ENCODE peak calls at places on chromosomes 11 and 22, in ten cellular contexts. L is endodermal cell; K is DND-41; H is epithelial cell of esophagus; Z is psoas muscle; N is pancreas; A is fibroblast of pulmonary artery; M is CD4-positive, alpha-beta T cell; V is bronchial epithelial cell; J is omental fat pad. Q is an unnamed sample.

GRCh38 chr11:76796511-76797203 is 13.5 kb downstream of the TSKU start:
- DNase-seq in Z (no peak), H (no peak), N (no peak), V (no peak), K (no peak), A (no peak), L (peak), J (no peak), M (no peak), Q (peak)

GRCh38 chr11:80841716-80842115 is 1400.9 kb upstream of the TENM4 start:
- DNase-seq in J (no peak), N (no peak), M (no peak), H (peak), A (peak), Z (no peak), K (no peak), V (peak), L (no peak), Q (no peak)

GRCh38 chr11:115257286-115258077 is 246.7 kb downstream of the CADM1 start:
- DNase-seq in A (no peak), N (no peak), J (no peak), Z (no peak), K (no peak), L (peak), H (no peak), V (no peak), M (no peak), Q (no peak)

GRCh38 chr22:47419239-47419638 is 656.8 kb downstream of the TBC1D22A start:
- DNase-seq in M (no peak), J (no peak), A (no peak), N (no peak), L (no peak), Z (no peak), V (no peak), H (no peak), K (peak), Q (no peak)

GRCh38 chr11:8658210-8658968 is 24.1 kb downstream of the TRIM66 start:
- DNase-seq in J (no peak), M (no peak), N (no peak), Z (peak), A (no peak), K (no peak), L (no peak), V (no peak), H (no peak), Q (no peak)

GRCh38 chr11:7270233-7270760 is 18.6 kb downstream of the SYT9 start:
- DNase-seq in J (no peak), K (no peak), L (no peak), A (no peak), V (no peak), H (no peak), M (no peak), Z (no peak), N (no peak), Q (no peak)

GRCh38 chr22:25420925-25421904 is 143.3 kb upstream of the GRK3 start:
- DNase-seq in Z (no peak), M (no peak), H (no peak), A (no peak), J (no peak), L (peak), K (no peak), N (no peak), V (no peak), Q (no peak)

GRCh38 chr22:44622147-44622427 is 79.9 kb upstream of the PRR5 start:
- DNase-seq in J (no peak), K (peak), M (no peak), V (peak), N (no peak), Z (peak), A (no peak), L (peak), H (peak), Q (no peak)

DNA sequence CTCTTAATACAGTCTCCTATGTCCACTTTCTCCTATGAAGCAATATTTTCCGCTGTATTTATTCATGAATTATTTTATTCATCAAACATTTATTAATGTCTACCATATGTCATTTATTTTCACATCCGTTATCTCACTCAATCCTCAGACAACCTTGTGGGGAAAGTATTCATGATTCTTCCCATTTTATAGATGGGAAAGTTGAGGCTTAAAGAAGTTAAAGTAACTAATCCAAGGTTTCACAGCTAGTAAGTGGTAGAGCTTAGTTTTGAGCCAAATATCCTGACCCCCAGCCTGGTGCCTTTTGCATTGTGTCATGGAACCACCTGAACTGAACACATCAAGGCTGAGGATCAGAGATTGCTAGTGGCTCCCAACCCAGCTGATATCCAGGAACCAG is 66.6 kb downstream of the ISX start:
- DNase-seq in H (no peak), V (no peak), J (no peak), K (no peak), Z (no peak), A (no peak), L (no peak), N (no peak), M (no peak), Q (no peak)
- TF ChIP-seq CTCF in H (no peak), V (no peak), J (no peak), K (no peak), Z (no peak), A (no peak), L (no peak), N (no peak), M (no peak), Q (no peak)

GRCh38 chr11:85762226-85762625 is 48.7 kb downstream of the SYTL2 start:
- DNase-seq in J (no peak), L (no peak), K (no peak), Z (no peak), H (peak), M (no peak), V (peak), A (no peak), N (no peak), Q (no peak)

GRCh38 chr11:85766801-85767200 is 44.1 kb downstream of the SYTL2 start:
- DNase-seq in Z (no peak), V (no peak), L (no peak), H (no peak), M (no peak), A (no peak), N (no peak), K (no peak), J (no peak), Q (no peak)

GRCh38 chr11:85765835-85766234 is 45.1 kb downstream of the SYTL2 start:
- DNase-seq in Z (no peak), N (no peak), V (no peak), M (no peak), H (no peak), A (no peak), K (no peak), J (no peak), L (no peak), Q (no peak)

GRCh38 chr11:85767277-85767676 is 43.7 kb downstream of the SYTL2 start:
- DNase-seq in Z (no peak), A (no peak), V (no peak), H (no peak), L (no peak), M (no peak), N (no peak), K (no peak), J (no peak), Q (no peak)

GRCh38 chr11:85764796-85765195 is 46.1 kb downstream of the SYTL2 start:
- DNase-seq in J (no peak), V (no peak), Z (no peak), A (no peak), H (no peak), M (no peak), K (no peak), N (no peak), L (no peak), Q (no peak)
- TF ChIP-seq CTCF in J (no peak), V (no peak), Z (no peak), A (no peak), H (no peak), M (no peak), K (no peak), N (no peak), L (no peak), Q (no peak)

GRCh38 chr11:3906166-3906565 is 50.7 kb downstream of the STIM1 start:
- DNase-seq in Z (no peak), V (peak), A (no peak), H (peak), M (no peak), J (no peak), L (no peak), K (no peak), N (no peak), Q (no peak)

GRCh38 chr11:3904228-3904627 is 48.8 kb downstream of the STIM1 start:
- DNase-seq in K (no peak), V (no peak), L (no peak), J (no peak), Z (peak), H (peak), N (no peak), M (no peak), A (no peak), Q (no peak)

GRCh38 chr11:3905080-3905953 is 49.9 kb downstream of the STIM1 start:
- DNase-seq in L (no peak), H (peak), Z (no peak), M (peak), V (peak), K (no peak), J (no peak), A (peak), N (no peak), Q (no peak)

GRCh38 chr11:3909901-3910300 is 54.4 kb downstream of the STIM1 start:
- DNase-seq in L (no peak), J (no peak), H (no peak), V (no peak), A (no peak), K (no peak), N (no peak), M (no peak), Z (no peak), Q (no peak)

DNA sequence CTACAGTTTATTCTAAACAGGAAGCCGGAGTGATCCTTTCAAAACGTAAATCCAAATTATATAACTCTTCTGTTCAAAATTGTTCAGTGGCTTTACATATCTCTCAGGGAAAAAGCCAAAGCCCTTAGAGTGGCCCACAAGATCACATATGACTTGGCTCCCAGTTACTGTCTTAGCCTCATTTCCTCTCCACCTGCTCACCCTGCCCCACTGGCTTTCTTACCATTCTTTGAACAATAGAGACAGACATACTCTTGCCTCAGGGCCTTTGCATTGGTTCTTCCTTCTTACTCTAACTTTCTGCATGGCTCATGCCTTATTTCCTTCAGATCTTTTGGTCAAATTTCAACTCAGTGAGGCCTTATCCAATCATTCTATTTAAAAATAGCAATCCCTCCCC is 52.1 kb downstream of the STIM1 start:
- DNase-seq in A (no peak), J (no peak), N (no peak), L (no peak), M (no peak), K (peak), V (peak), Z (no peak), H (peak), Q (no peak)
- TF ChIP-seq CTCF in A (no peak), J (no peak), N (no peak), L (no peak), M (no peak), K (no peak), V (no peak), Z (no peak), H (no peak), Q (no peak)

GRCh38 chr11:68685656-68686380 is 1.5 kb downstream of the GAL start:
- DNase-seq in K (no peak), V (no peak), L (no peak), J (no peak), N (no peak), M (no peak), H (no peak), A (no peak), Z (no peak), Q (no peak)
- TF ChIP-seq CTCF in K (no peak), V (no peak), L (no peak), J (no peak), N (no peak), M (no peak), H (no peak), A (no peak), Z (no peak), Q (no peak)

GRCh38 chr22:24109649-24110048 is 71.6 kb upstream of the SUSD2 start:
- DNase-seq in L (no peak), M (no peak), K (no peak), Z (no peak), V (no peak), J (no peak), N (no peak), A (no peak), H (no peak), Q (no peak)

GRCh38 chr22:24106385-24107381 is 74.6 kb upstream of the SUSD2 start:
- DNase-seq in K (peak), L (no peak), N (no peak), V (no peak), J (no peak), H (no peak), Z (no peak), M (peak), A (no peak), Q (peak)

GRCh38 chr22:24105661-24106060 is 75.6 kb upstream of the SUSD2 start:
- DNase-seq in V (no peak), K (no peak), H (no peak), M (no peak), L (no peak), N (no peak), J (no peak), Z (no peak), A (no peak), Q (no peak)

GRCh38 chr22:24107668-24108067 is 73.6 kb upstream of the SUSD2 start:
- DNase-seq in J (peak), N (no peak), L (no peak), V (peak), A (peak), H (peak), K (no peak), M (no peak), Z (peak), Q (no peak)

DNA sequence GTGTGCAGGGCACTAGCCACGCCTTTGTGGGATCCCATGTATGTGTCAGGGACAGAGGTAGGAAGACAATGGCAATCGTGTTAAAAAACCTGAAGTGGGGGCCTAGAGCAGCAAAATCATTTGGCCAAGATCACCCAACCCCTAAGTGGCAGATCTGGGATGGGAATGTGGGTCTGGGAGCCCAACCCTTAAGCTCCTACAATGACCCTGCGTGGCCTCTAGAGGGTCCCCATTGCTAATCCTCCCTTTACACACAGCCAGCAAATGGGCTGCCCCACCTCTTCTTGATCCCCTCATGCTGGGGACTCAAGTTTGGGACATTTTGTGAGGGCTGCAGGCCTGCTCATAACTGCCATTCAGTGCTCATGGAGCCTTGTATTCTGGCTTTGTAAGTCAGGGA is 73.2 kb upstream of the SUSD2 start:
- DNase-seq in V (no peak), H (no peak), L (peak), K (no peak), M (no peak), Z (no peak), J (no peak), A (no peak), N (no peak), Q (no peak)
- TF ChIP-seq CTCF in V (no peak), H (no peak), L (peak), K (no peak), M (no peak), Z (no peak), J (no peak), A (no peak), N (no peak), Q (no peak)

GRCh38 chr11:1231396-1232327 is 8.8 kb downstream of the MUC5B start:
- DNase-seq in H (no peak), Z (peak), L (peak), J (no peak), M (no peak), K (no peak), V (no peak), N (peak), A (no peak), Q (no peak)

GRCh38 chr11:1230121-1230455 is 7.2 kb downstream of the MUC5B start:
- DNase-seq in N (no peak), Z (peak), J (no peak), L (peak), V (no peak), A (no peak), K (no peak), H (no peak), M (no peak), Q (no peak)

GRCh38 chr11:1229471-1230120 is 6.7 kb downstream of the MUC5B start:
- DNase-seq in K (no peak), V (no peak), M (no peak), N (peak), A (no peak), J (no peak), L (peak), H (no peak), Z (peak), Q (no peak)

GRCh38 chr11:1228921-1229451 is 6.1 kb downstream of the MUC5B start:
- DNase-seq in H (no peak), K (no peak), Z (peak), J (no peak), V (no peak), N (peak), A (no peak), M (no peak), L (peak), Q (no peak)

DNA sequence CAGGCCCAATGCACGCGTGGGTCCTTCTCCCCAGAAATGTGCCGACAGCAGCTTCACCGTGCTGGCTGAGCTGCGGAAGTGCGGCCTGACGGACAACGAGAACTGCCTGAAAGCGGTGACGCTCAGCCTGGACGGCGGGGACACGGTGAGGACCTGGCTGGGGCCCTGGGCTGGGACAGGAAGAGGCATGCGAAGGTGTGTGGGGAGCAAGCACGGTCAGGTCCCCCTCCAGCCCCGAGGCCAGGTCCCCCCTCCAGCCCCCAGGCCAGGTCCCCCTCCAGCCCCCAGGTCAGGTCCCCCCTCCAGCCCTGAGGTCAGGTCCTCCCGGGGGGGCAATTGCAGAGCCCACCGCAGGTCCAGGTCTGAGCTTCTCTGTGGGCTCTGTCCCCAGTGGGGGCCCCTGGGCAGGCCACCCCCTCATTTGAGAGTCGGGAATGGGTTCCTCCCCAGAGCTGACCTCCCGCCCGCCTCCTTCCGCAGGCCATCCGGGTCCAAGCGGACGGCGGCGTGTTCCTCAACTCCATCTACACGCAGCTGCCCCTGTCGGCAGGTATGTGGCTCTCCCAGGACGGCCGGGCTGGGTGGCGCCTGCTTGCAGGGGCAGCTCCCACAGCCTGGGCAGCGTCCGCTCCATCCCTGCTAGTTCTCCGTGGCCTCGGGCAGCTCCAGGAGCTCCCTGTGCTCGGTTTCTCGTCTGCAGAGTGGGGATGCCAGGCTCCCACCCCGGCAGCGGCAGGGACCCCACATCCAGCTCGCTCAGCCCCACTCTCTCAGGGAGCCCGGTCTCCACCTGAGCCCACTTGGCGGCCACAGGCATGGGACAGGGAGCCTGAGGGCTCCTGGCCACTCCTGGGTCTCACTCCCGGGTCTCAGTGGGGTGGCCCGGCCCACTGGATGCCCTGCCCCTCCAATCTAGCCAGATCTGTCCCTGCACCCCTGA is 7.9 kb downstream of the MUC5B start:
- DNase-seq in L (peak), H (no peak), K (no peak), V (no peak), A (no peak), J (no peak), M (no peak), Z (peak), N (peak), Q (no peak)
- TF ChIP-seq CTCF in L (no peak), H (no peak), K (no peak), V (no peak), A (no peak), J (no peak), M (no peak), Z (no peak), N (no peak), Q (no peak)

GRCh38 chr22:30175743-30176288 is 70.7 kb downstream of the LIF start:
- DNase-seq in H (peak), K (no peak), V (no peak), M (no peak), N (no peak), Z (no peak), A (no peak), L (no peak), J (no peak), Q (no peak)
- TF ChIP-seq CTCF in H (no peak), K (no peak), V (no peak), M (no peak), N (no peak), Z (no peak), A (no peak), L (no peak), J (no peak), Q (no peak)

GRCh38 chr11:44036811-44037657 is 10.7 kb upstream of the ACCSL start:
- DNase-seq in K (peak), V (peak), J (no peak), H (peak), M (no peak), L (peak), N (peak), Z (peak), A (peak), Q (no peak)
- TF ChIP-seq CTCF in K (peak), V (peak), J (peak), H (peak), M (no peak), L (peak), N (peak), Z (peak), A (peak), Q (peak)

GRCh38 chr11:65066805-65067291 is 8.5 kb upstream of the NAALADL1 start:
- DNase-seq in L (peak), Z (no peak), A (no peak), N (no peak), M (no peak), H (no peak), J (no peak), V (no peak), K (no peak), Q (no peak)

GRCh38 chr11:65072631-65072966 is 11.2 kb downstream of the CDCA5 start:
- DNase-seq in J (no peak), Z (no peak), N (no peak), K (no peak), L (no peak), V (no peak), A (no peak), H (no peak), M (no peak), Q (no peak)

GRCh38 chr11:65067446-65067845 is 9.1 kb upstream of the NAALADL1 start:
- DNase-seq in L (no peak), J (no peak), N (no peak), V (no peak), M (no peak), H (no peak), A (no peak), K (no peak), Z (no peak), Q (no peak)

GRCh38 chr11:65069217-65069616 is 10.9 kb upstream of the NAALADL1 start:
- DNase-seq in J (no peak), Z (no peak), H (peak), K (no peak), M (no peak), L (no peak), N (no peak), A (peak), V (peak), Q (no peak)

GRCh38 chr11:65071907-65072630 is 11.8 kb downstream of the CDCA5 start:
- DNase-seq in V (no peak), Z (no peak), A (no peak), L (no peak), H (no peak), N (no peak), K (no peak), M (no peak), J (no peak), Q (no peak)
- TF ChIP-seq CTCF in V (no peak), Z (no peak), A (no peak), L (no peak), H (no peak), N (no peak), K (no peak), M (no peak), J (no peak), Q (no peak)

GRCh38 chr11:130241697-130242096 is 73.0 kb downstream of the ZBTB44 start:
- DNase-seq in A (no peak), K (no peak), Z (no peak), M (no peak), L (no peak), N (no peak), H (no peak), V (no peak), J (no peak), Q (no peak)
- TF ChIP-seq CTCF in A (no peak), K (no peak), Z (no peak), M (no peak), L (peak), N (no peak), H (no peak), V (no peak), J (no peak), Q (no peak)

Q was measured in natural killer cell.